ENCODE peak calls at places on chromosomes 16 and 17, in eight cellular contexts. F is upper lobe of right lung, A is fibroblast of lung, U is progenitor cell of endocrine pancreas, G is bronchial epithelial cell, O is B cell, D is tibial nerve, L is mucosa of descending colon. Y is an unnamed sample.
A peak's percentile ranks its signal among the peaks of the same experiment; 100 is the strongest.

GRCh38 chr17:61383689-61384201 is 15.9 kb upstream of the TBX2 start:
- DNase-seq in F (no peak), A (peak; percentile 29), U (no peak), G (no peak), O (no peak), D (no peak), L (no peak), Y (no peak)

GRCh38 chr16:87448866-87449265 is 44.0 kb downstream of the ZCCHC14 start:
- DNase-seq in F (no peak), A (no peak), U (no peak), G (no peak), O (no peak), D (no peak), L (no peak), Y (no peak)

GRCh38 chr17:40251576-40251975 is 32.5 kb downstream of the WIPF2 start:
- DNase-seq in F (no peak), A (peak; percentile 77), U (no peak), G (peak; percentile 65), O (no peak), D (peak; percentile 44), L (peak; percentile 59), Y (no peak)

GRCh38 chr17:42683407-42684031 is 1.2 kb downstream of the CNTNAP1 start:
- DNase-seq in F (peak; percentile 78), A (no peak), U (no peak), G (no peak), O (no peak), D (no peak), L (no peak), Y (peak; percentile 66)

GRCh38 chr17:33183487-33184026 is 109.5 kb downstream of the ASIC2 start:
- DNase-seq in F (no peak), A (no peak), U (no peak), G (peak; percentile 23), O (no peak), D (no peak), L (no peak), Y (no peak)

GRCh38 chr16:86823895-86824671 is 245.7 kb downstream of the FOXL1 start:
- DNase-seq in F (no peak), A (peak; percentile 80), U (no peak), G (peak; percentile 76), O (no peak), D (no peak), L (no peak), Y (no peak)

GRCh38 chr16:57994778-57995177 is 5.7 kb downstream of the ZNF319 start:
- DNase-seq in F (peak; percentile 84), A (peak; percentile 30), U (no peak), G (peak; percentile 40), O (no peak), D (no peak), L (peak; percentile 73), Y (peak; percentile 66)

GRCh38 chr16:26963109-26963508 is 103.6 kb upstream of the C16orf82 start:
- DNase-seq in F (no peak), A (peak; percentile 22), U (no peak), G (no peak), O (no peak), D (no peak), L (peak; percentile 37), Y (no peak)

GRCh38 chr16:20763461-20764232 is at the start of gene ACSM3:
- DNase-seq in F (peak; percentile 64), A (peak; percentile 83), U (peak; percentile 61), G (peak; percentile 83), O (peak; percentile 80), D (peak; percentile 53), L (peak; percentile 89), Y (peak; percentile 76)

GRCh38 chr17:3534881-3535252 is 22.7 kb downstream of the TRPV3 start:
- DNase-seq in F (no peak), A (peak; percentile 50), U (no peak), G (peak; percentile 4), O (no peak), D (peak; percentile 31), L (no peak), Y (peak; percentile 67)

GRCh38 chr17:21042434-21043295 is at the start of gene USP22:
- DNase-seq in F (no peak), A (no peak), U (peak; percentile 94), G (peak; percentile 71), O (peak; percentile 45), D (no peak), L (no peak), Y (peak; percentile 93)

GRCh38 chr16:11629071-11630030 is 38.9 kb upstream of the SNN start:
- DNase-seq in F (no peak), A (peak; percentile 71), U (no peak), G (no peak), O (peak; percentile 58), D (no peak), L (no peak), Y (no peak)

GRCh38 chr16:24540575-24541240 is 1.3 kb downstream of the RBBP6 start:
- DNase-seq in F (no peak), A (no peak), U (no peak), G (peak; percentile 28), O (no peak), D (no peak), L (peak; percentile 31), Y (no peak)

GRCh38 chr16:70529051-70529777 is 5.6 kb downstream of the SF3B3 start:
- DNase-seq in F (no peak), A (peak; percentile 79), U (no peak), G (peak; percentile 68), O (no peak), D (peak; percentile 12), L (peak; percentile 17), Y (peak; percentile 37)

GRCh38 chr16:3101018-3101840 is 2.1 kb upstream of the ZSCAN10 start:
- DNase-seq in F (no peak), A (peak; percentile 24), U (no peak), G (no peak), O (no peak), D (no peak), L (peak; percentile 47), Y (peak; percentile 68)

GRCh38 chr17:10249271-10250010 is 51.0 kb upstream of the GAS7 start:
- DNase-seq in F (no peak), A (no peak), U (no peak), G (no peak), O (no peak), D (no peak), L (no peak), Y (no peak)

GRCh38 chr16:12515771-12516170 is 287.9 kb downstream of the CPPED1 start:
- DNase-seq in F (no peak), A (no peak), U (no peak), G (no peak), O (no peak), D (no peak), L (no peak), Y (no peak)

GRCh38 chr16:5615868-5616642 is 518.5 kb upstream of the EEF2KMT start:
- DNase-seq in F (peak; percentile 77), A (no peak), U (peak; percentile 63), G (no peak), O (no peak), D (peak; percentile 7), L (peak; percentile 73), Y (peak; percentile 62)

GRCh38 chr17:82961366-82962162 is 117.8 kb upstream of the METRNL start:
- DNase-seq in F (peak; percentile 60), A (no peak), U (no peak), G (no peak), O (no peak), D (no peak), L (no peak), Y (no peak)

GRCh38 chr17:2174048-2174447 is 119.1 kb downstream of the HIC1 start:
- DNase-seq in F (no peak), A (no peak), U (no peak), G (peak; percentile 54), O (no peak), D (no peak), L (no peak), Y (no peak)

GRCh38 chr17:2176484-2177175 is 121.7 kb downstream of the HIC1 start:
- DNase-seq in F (no peak), A (no peak), U (no peak), G (no peak), O (no peak), D (no peak), L (no peak), Y (no peak)

GRCh38 chr17:2175294-2175628 is 120.4 kb downstream of the HIC1 start:
- DNase-seq in F (no peak), A (no peak), U (no peak), G (no peak), O (no peak), D (no peak), L (no peak), Y (no peak)

GRCh38 chr17:2173005-2173404 is 118.1 kb downstream of the HIC1 start:
- DNase-seq in F (no peak), A (peak; percentile 60), U (no peak), G (no peak), O (no peak), D (no peak), L (no peak), Y (no peak)

GRCh38 chr17:2174471-2175293 is 119.8 kb downstream of the HIC1 start:
- DNase-seq in F (peak; percentile 78), A (peak; percentile 100), U (no peak), G (peak; percentile 65), O (no peak), D (no peak), L (peak; percentile 40), Y (no peak)
- TF ChIP-seq CTCF in F (peak; percentile 1), A (peak; percentile 20), U (no peak), G (no peak), O (no peak), D (no peak), L (no peak), Y (no peak)

GRCh38 chr16:62208934-62209333 is 172.7 kb upstream of the CDH8 start:
- DNase-seq in F (no peak), A (no peak), U (no peak), G (no peak), O (no peak), D (no peak), L (no peak), Y (no peak)

GRCh38 chr16:62213763-62214162 is 177.5 kb upstream of the CDH8 start:
- DNase-seq in F (no peak), A (no peak), U (no peak), G (no peak), O (no peak), D (no peak), L (no peak), Y (no peak)
- TF ChIP-seq CTCF in F (no peak), A (no peak), U (peak; percentile 40), G (no peak), O (no peak), D (no peak), L (no peak), Y (no peak)

DNA sequence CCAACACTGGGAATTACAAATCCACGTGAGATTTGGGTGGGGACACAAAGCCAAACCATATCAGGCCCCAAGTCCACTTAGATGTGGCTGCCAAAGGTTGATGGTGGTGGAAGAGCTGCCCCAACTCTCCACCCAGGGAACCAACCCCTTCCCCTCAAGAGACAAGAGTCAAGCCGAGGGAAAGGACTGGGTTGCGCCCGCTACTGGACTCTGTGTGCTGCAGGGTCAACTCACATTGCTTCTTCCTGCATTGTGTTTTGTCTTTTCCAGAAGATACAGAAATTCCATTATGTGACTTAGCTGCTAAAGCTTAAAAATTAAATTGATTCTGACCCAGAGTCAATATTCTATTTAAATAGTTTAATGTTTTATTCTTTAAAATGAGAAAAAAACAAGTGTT is 58.5 kb downstream of the ADAMTS18 start:
- DNase-seq in F (no peak), A (no peak), U (no peak), G (no peak), O (no peak), D (no peak), L (no peak), Y (peak; percentile 23)
- TF ChIP-seq CTCF in F (peak; percentile 22), A (no peak), U (no peak), G (no peak), O (no peak), D (no peak), L (no peak), Y (peak; percentile 36)

GRCh38 chr16:30658731-30659506 is 688 bp downstream of the FBRS start:
- DNase-seq in F (peak; percentile 88), A (peak; percentile 98), U (peak; percentile 62), G (peak; percentile 88), O (peak; percentile 96), D (peak; percentile 92), L (no peak), Y (peak; percentile 87)
- TF ChIP-seq CTCF in F (no peak), A (no peak), U (no peak), G (peak; percentile 11), O (peak; percentile 33), D (peak; percentile 17), L (no peak), Y (peak; percentile 43)

Y was measured in GM13976.